ENCODE peak calls at places on chromosomes 6 and 20, in seven cellular contexts. One of them, this sample, is unnamed.

GRCh38 chr20:17635846-17636245 is 46.2 kb downstream of the RRBP1 start:
- DNase-seq in heart right ventricle: no peak
- DNase-seq in right lobe of liver: no peak
- DNase-seq in HCT116: no peak
- DNase-seq in heart left ventricle: no peak
- DNase-seq in ovary: peak; percentile 71
- DNase-seq in ascending aorta: no peak
- DNase-seq in this sample: no peak

GRCh38 chr6:98343797-98344196 is 490.6 kb upstream of the POU3F2 start:
- DNase-seq in heart right ventricle: no peak
- DNase-seq in right lobe of liver: no peak
- DNase-seq in HCT116: no peak
- DNase-seq in heart left ventricle: no peak
- DNase-seq in ovary: no peak
- DNase-seq in ascending aorta: no peak
- DNase-seq in this sample: no peak

GRCh38 chr6:88177961-88178464 is 11.9 kb upstream of the CNR1 start:
- DNase-seq in heart right ventricle: no peak
- DNase-seq in right lobe of liver: no peak
- DNase-seq in HCT116: no peak
- DNase-seq in heart left ventricle: no peak
- DNase-seq in ovary: no peak
- DNase-seq in ascending aorta: no peak
- DNase-seq in this sample: no peak

GRCh38 chr6:89257781-89258180 is 40.6 kb upstream of the GABRR1 start:
- DNase-seq in heart right ventricle: no peak
- DNase-seq in right lobe of liver: no peak
- DNase-seq in HCT116: no peak
- DNase-seq in heart left ventricle: no peak
- DNase-seq in ovary: no peak
- DNase-seq in ascending aorta: no peak
- DNase-seq in this sample: no peak

GRCh38 chr6:9875605-9876353 is 539.1 kb downstream of the TFAP2A start:
- DNase-seq in heart right ventricle: no peak
- DNase-seq in right lobe of liver: no peak
- DNase-seq in HCT116: no peak
- DNase-seq in heart left ventricle: no peak
- DNase-seq in ovary: no peak
- DNase-seq in ascending aorta: no peak
- DNase-seq in this sample: no peak

GRCh38 chr6:146357578-146358340 is 185.9 kb upstream of the RAB32 start:
- DNase-seq in heart right ventricle: no peak
- DNase-seq in right lobe of liver: no peak
- DNase-seq in HCT116: no peak
- DNase-seq in heart left ventricle: no peak
- DNase-seq in ovary: no peak
- DNase-seq in ascending aorta: no peak
- DNase-seq in this sample: no peak

GRCh38 chr6:56235245-56235644 is 12.1 kb downstream of the COL21A1 start:
- DNase-seq in heart right ventricle: no peak
- DNase-seq in right lobe of liver: no peak
- DNase-seq in HCT116: no peak
- DNase-seq in heart left ventricle: no peak
- DNase-seq in ovary: no peak
- DNase-seq in ascending aorta: no peak
- DNase-seq in this sample: no peak

GRCh38 chr6:32879691-32880090 is 25.7 kb downstream of the PSMB9 start:
- DNase-seq in heart right ventricle: no peak
- DNase-seq in right lobe of liver: no peak
- DNase-seq in HCT116: no peak
- DNase-seq in heart left ventricle: no peak
- DNase-seq in ovary: no peak
- DNase-seq in ascending aorta: no peak
- DNase-seq in this sample: no peak

GRCh38 chr6:36827261-36828079 is 11.8 kb downstream of the CPNE5 start:
- DNase-seq in heart right ventricle: no peak
- DNase-seq in right lobe of liver: no peak
- DNase-seq in HCT116: no peak
- DNase-seq in heart left ventricle: peak; percentile 80
- DNase-seq in ovary: peak; percentile 51
- DNase-seq in ascending aorta: no peak
- DNase-seq in this sample: no peak

GRCh38 chr6:41780623-41781301 is at the start of gene PRICKLE4:
- DNase-seq in heart right ventricle: peak; percentile 63
- DNase-seq in right lobe of liver: peak; percentile 88
- DNase-seq in HCT116: no peak
- DNase-seq in heart left ventricle: peak; percentile 58
- DNase-seq in ovary: peak; percentile 49
- DNase-seq in ascending aorta: no peak
- DNase-seq in this sample: peak; percentile 82

GRCh38 chr6:140858381-140858971 is 1274.2 kb upstream of the GJE1 start:
- DNase-seq in heart right ventricle: no peak
- DNase-seq in right lobe of liver: no peak
- DNase-seq in HCT116: peak; percentile 46
- DNase-seq in heart left ventricle: no peak
- DNase-seq in ovary: no peak
- DNase-seq in ascending aorta: no peak
- DNase-seq in this sample: no peak

GRCh38 chr20:54172856-54173652 is 732 bp downstream of the CYP24A1 start:
- DNase-seq in heart right ventricle: no peak
- DNase-seq in right lobe of liver: no peak
- DNase-seq in HCT116: no peak
- DNase-seq in heart left ventricle: no peak
- DNase-seq in ovary: no peak
- DNase-seq in ascending aorta: no peak
- DNase-seq in this sample: no peak

GRCh38 chr6:14671261-14671681 is 553.7 kb downstream of the CD83 start:
- DNase-seq in heart right ventricle: peak; percentile 47
- DNase-seq in right lobe of liver: no peak
- DNase-seq in HCT116: no peak
- DNase-seq in heart left ventricle: peak; percentile 50
- DNase-seq in ovary: peak; percentile 78
- DNase-seq in ascending aorta: no peak
- DNase-seq in this sample: no peak

GRCh38 chr6:2823104-2823850 is 18.4 kb downstream of the SERPINB1 start:
- DNase-seq in heart right ventricle: no peak
- DNase-seq in right lobe of liver: no peak
- DNase-seq in HCT116: no peak
- DNase-seq in heart left ventricle: no peak
- DNase-seq in ovary: no peak
- DNase-seq in ascending aorta: no peak
- DNase-seq in this sample: no peak

GRCh38 chr20:62699741-62700140 is 8.9 kb upstream of the NTSR1 start:
- DNase-seq in heart right ventricle: peak; percentile 3
- DNase-seq in right lobe of liver: no peak
- DNase-seq in HCT116: no peak
- DNase-seq in heart left ventricle: no peak
- DNase-seq in ovary: no peak
- DNase-seq in ascending aorta: no peak
- DNase-seq in this sample: no peak

GRCh38 chr6:6614965-6615304 is 26.4 kb downstream of the LY86 start:
- DNase-seq in heart right ventricle: no peak
- DNase-seq in right lobe of liver: no peak
- DNase-seq in HCT116: no peak
- DNase-seq in heart left ventricle: no peak
- DNase-seq in ovary: no peak
- DNase-seq in ascending aorta: no peak
- DNase-seq in this sample: no peak

GRCh38 chr20:10558635-10559187 is 115.1 kb downstream of the JAG1 start:
- DNase-seq in heart right ventricle: no peak
- DNase-seq in right lobe of liver: no peak
- DNase-seq in HCT116: no peak
- DNase-seq in heart left ventricle: no peak
- DNase-seq in ovary: no peak
- DNase-seq in ascending aorta: no peak
- DNase-seq in this sample: no peak

GRCh38 chr6:148304976-148305375 is 37.7 kb upstream of the SASH1 start:
- DNase-seq in heart right ventricle: no peak
- DNase-seq in right lobe of liver: no peak
- DNase-seq in HCT116: no peak
- DNase-seq in heart left ventricle: no peak
- DNase-seq in ovary: no peak
- DNase-seq in ascending aorta: no peak
- DNase-seq in this sample: no peak

GRCh38 chr6:36196049-36196879 is at the start of gene BRPF3:
- DNase-seq in heart right ventricle: peak; percentile 84
- DNase-seq in right lobe of liver: peak; percentile 86
- DNase-seq in HCT116: no peak
- DNase-seq in heart left ventricle: peak; percentile 87
- DNase-seq in ovary: peak; percentile 84
- DNase-seq in ascending aorta: no peak
- DNase-seq in this sample: peak; percentile 93

GRCh38 chr20:36491901-36492617 is 49.3 kb upstream of the MYL9 start:
- DNase-seq in heart right ventricle: no peak
- DNase-seq in right lobe of liver: no peak
- DNase-seq in HCT116: no peak
- DNase-seq in heart left ventricle: no peak
- DNase-seq in ovary: peak; percentile 41
- DNase-seq in ascending aorta: no peak
- DNase-seq in this sample: no peak

GRCh38 chr6:159470400-159470799 is 222.6 kb downstream of the SOD2 start:
- DNase-seq in heart right ventricle: no peak
- DNase-seq in right lobe of liver: no peak
- DNase-seq in HCT116: no peak
- DNase-seq in heart left ventricle: no peak
- DNase-seq in ovary: no peak
- DNase-seq in ascending aorta: no peak
- DNase-seq in this sample: no peak
- H3K27ac ChIP-seq in heart right ventricle: no peak overlapping the region
- H3K27ac ChIP-seq in right lobe of liver: no peak overlapping the region
- H3K27ac ChIP-seq in HCT116: no peak overlapping the region
- H3K27ac ChIP-seq in heart left ventricle: no peak overlapping the region
- H3K27ac ChIP-seq in ovary: no peak overlapping the region
- H3K27ac ChIP-seq in ascending aorta: no peak overlapping the region
- H3K27ac ChIP-seq in this sample: no peak overlapping the region

GRCh38 chr6:164419099-164419498 is 890.3 kb downstream of the C6orf118 start:
- DNase-seq in heart right ventricle: no peak
- DNase-seq in right lobe of liver: no peak
- DNase-seq in HCT116: no peak
- DNase-seq in heart left ventricle: no peak
- DNase-seq in ovary: no peak
- DNase-seq in ascending aorta: no peak
- DNase-seq in this sample: no peak
- H3K4me3 ChIP-seq in heart right ventricle: no peak overlapping the region
- H3K4me3 ChIP-seq in right lobe of liver: no peak overlapping the region
- H3K4me3 ChIP-seq in HCT116: no peak overlapping the region
- H3K4me3 ChIP-seq in heart left ventricle: no peak overlapping the region
- H3K4me3 ChIP-seq in ovary: no peak overlapping the region
- H3K4me3 ChIP-seq in ascending aorta: no peak overlapping the region
- H3K4me3 ChIP-seq in this sample: no peak overlapping the region

GRCh38 chr6:61886608-61887259 is 399.3 kb downstream of the KHDRBS2 start:
- DNase-seq in heart right ventricle: no peak
- DNase-seq in right lobe of liver: no peak
- DNase-seq in HCT116: no peak
- DNase-seq in heart left ventricle: no peak
- DNase-seq in ovary: no peak
- DNase-seq in ascending aorta: no peak
- DNase-seq in this sample: no peak
- TF ChIP-seq CTCF in heart right ventricle: no peak
- TF ChIP-seq CTCF in right lobe of liver: peak; percentile 18
- TF ChIP-seq CTCF in HCT116: no peak
- TF ChIP-seq CTCF in heart left ventricle: no peak
- TF ChIP-seq CTCF in ovary: no peak
- TF ChIP-seq CTCF in ascending aorta: no peak
- TF ChIP-seq CTCF in this sample: no peak

DNA sequence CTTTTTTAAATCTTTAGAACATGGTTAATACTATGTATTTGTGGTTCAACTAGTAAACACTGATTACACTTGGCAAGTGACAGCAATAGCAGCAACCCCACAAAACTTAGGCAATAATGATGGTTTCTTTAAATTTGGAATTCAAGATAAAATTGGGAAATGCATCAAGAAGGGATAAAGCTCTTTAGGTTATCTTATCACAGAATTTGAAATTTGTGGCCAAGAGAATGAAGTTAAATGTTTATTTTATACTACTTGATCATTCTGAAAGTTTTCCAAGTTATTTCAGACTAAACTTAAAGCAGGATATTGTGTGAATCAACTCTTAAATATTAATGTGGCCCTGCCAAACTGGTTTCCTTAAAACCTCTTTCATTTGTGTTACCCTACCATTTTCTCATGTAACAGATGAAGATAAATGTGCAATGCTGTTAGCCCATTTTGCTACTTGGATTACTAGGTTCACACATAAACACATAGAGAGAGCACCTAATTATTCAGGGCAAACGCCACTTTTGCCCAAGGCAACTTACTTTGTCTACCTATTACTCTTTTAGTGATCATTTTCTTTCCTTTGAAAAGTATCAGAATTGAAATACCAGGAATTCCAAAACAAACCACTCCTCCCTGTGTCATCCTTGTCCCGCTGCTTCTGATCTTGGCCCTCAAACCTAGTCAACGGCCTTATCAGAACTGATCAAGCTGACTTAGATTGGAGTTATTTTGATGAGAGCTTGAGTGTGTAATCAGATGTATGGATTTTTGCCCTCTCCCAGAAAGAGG is 186.7 kb upstream of the TENT5A start:
- DNase-seq in heart right ventricle: no peak
- DNase-seq in right lobe of liver: no peak
- DNase-seq in HCT116: peak; percentile 29
- DNase-seq in heart left ventricle: no peak
- DNase-seq in ovary: no peak
- DNase-seq in ascending aorta: no peak
- DNase-seq in this sample: no peak
- H3K27ac ChIP-seq in heart right ventricle: no peak overlapping the region
- H3K27ac ChIP-seq in right lobe of liver: no peak overlapping the region
- H3K27ac ChIP-seq in HCT116: no peak overlapping the region
- H3K27ac ChIP-seq in heart left ventricle: no peak overlapping the region
- H3K27ac ChIP-seq in ovary: no peak overlapping the region
- H3K27ac ChIP-seq in ascending aorta: no peak overlapping the region
- H3K27ac ChIP-seq in this sample: no peak overlapping the region

GRCh38 chr6:26016326-26017275 is 54.0 kb downstream of the TRIM38 start:
- DNase-seq in heart right ventricle: peak; percentile 66
- DNase-seq in right lobe of liver: peak; percentile 85
- DNase-seq in HCT116: no peak
- DNase-seq in heart left ventricle: peak; percentile 69
- DNase-seq in ovary: peak; percentile 55
- DNase-seq in ascending aorta: no peak
- DNase-seq in this sample: no peak
- H3K4me3 ChIP-seq in heart right ventricle: peak overlapping the region; percentile 25
- H3K4me3 ChIP-seq in right lobe of liver: peak overlapping the region; percentile 56
- H3K4me3 ChIP-seq in HCT116: no peak overlapping the region
- H3K4me3 ChIP-seq in heart left ventricle: peak overlapping the region; percentile 42
- H3K4me3 ChIP-seq in ovary: peak overlapping the region; percentile 34
- H3K4me3 ChIP-seq in ascending aorta: peak overlapping the region; percentile 36
- H3K4me3 ChIP-seq in this sample: peak overlapping the region; percentile 43

GRCh38 chr6:129621252-129621651 is 88.7 kb downstream of the ARHGAP18 start:
- DNase-seq in heart right ventricle: no peak
- DNase-seq in right lobe of liver: no peak
- DNase-seq in HCT116: no peak
- DNase-seq in heart left ventricle: no peak
- DNase-seq in ovary: no peak
- DNase-seq in ascending aorta: no peak
- DNase-seq in this sample: no peak
- TF ChIP-seq CTCF in heart right ventricle: peak; percentile 21
- TF ChIP-seq CTCF in right lobe of liver: peak; percentile 46
- TF ChIP-seq CTCF in HCT116: peak; percentile 58
- TF ChIP-seq CTCF in heart left ventricle: peak; percentile 17
- TF ChIP-seq CTCF in ovary: no peak
- TF ChIP-seq CTCF in ascending aorta: no peak
- TF ChIP-seq CTCF in this sample: peak; percentile 47

GRCh38 chr6:422423-423061 is 31.0 kb downstream of the IRF4 start:
- DNase-seq in heart right ventricle: no peak
- DNase-seq in right lobe of liver: no peak
- DNase-seq in HCT116: no peak
- DNase-seq in heart left ventricle: no peak
- DNase-seq in ovary: no peak
- DNase-seq in ascending aorta: no peak
- DNase-seq in this sample: no peak
- H3K27ac ChIP-seq in heart right ventricle: no peak overlapping the region
- H3K27ac ChIP-seq in right lobe of liver: no peak overlapping the region
- H3K27ac ChIP-seq in HCT116: no peak overlapping the region
- H3K27ac ChIP-seq in heart left ventricle: no peak overlapping the region
- H3K27ac ChIP-seq in ovary: no peak overlapping the region
- H3K27ac ChIP-seq in ascending aorta: no peak overlapping the region
- H3K27ac ChIP-seq in this sample: no peak overlapping the region

GRCh38 chr20:50055524-50056083 is 57.3 kb downstream of the UBE2V1 start:
- DNase-seq in heart right ventricle: no peak
- DNase-seq in right lobe of liver: no peak
- DNase-seq in HCT116: no peak
- DNase-seq in heart left ventricle: no peak
- DNase-seq in ovary: no peak
- DNase-seq in ascending aorta: no peak
- DNase-seq in this sample: no peak
- H3K4me3 ChIP-seq in heart right ventricle: no peak overlapping the region
- H3K4me3 ChIP-seq in right lobe of liver: no peak overlapping the region
- H3K4me3 ChIP-seq in HCT116: no peak overlapping the region
- H3K4me3 ChIP-seq in heart left ventricle: no peak overlapping the region
- H3K4me3 ChIP-seq in ovary: no peak overlapping the region
- H3K4me3 ChIP-seq in ascending aorta: no peak overlapping the region
- H3K4me3 ChIP-seq in this sample: no peak overlapping the region